ENCODE peak calls at places on chromosomes 1 and 21, in five cellular contexts. One of them, this sample, is unnamed.

GRCh38 chr1:20735581-20736111 is 3.1 kb upstream of the SH2D5 start:
- DNase-seq in stimulated activated CD4-positive, alpha-beta T cell treated with anti-CD3 and anti-CD28 coated beads, TNF-alpha, amount 100 ng/mL, for 4 hours: no peak
- DNase-seq in nephron progenitor cell: no peak
- DNase-seq in mucosa of descending colon: no peak
- DNase-seq in activated gamma-delta T cell treated with Interleukin-2 at 50 U/mL for 16 hours: no peak
- DNase-seq in this sample: no peak

GRCh38 chr1:8431028-8431427 is 113.1 kb downstream of the SLC45A1 start:
- DNase-seq in nephron progenitor cell: no peak
- DNase-seq in mucosa of descending colon: no peak
- DNase-seq in activated gamma-delta T cell treated with Interleukin-2 at 50 U/mL for 16 hours: peak; percentile 32
- DNase-seq in stimulated activated CD4-positive, alpha-beta T cell treated with anti-CD3 and anti-CD28 coated beads, TNF-alpha, amount 100 ng/mL, for 4 hours: no peak
- DNase-seq in this sample: no peak

GRCh38 chr1:35557118-35557610 is at the start of gene KIAA0319L:
- DNase-seq in nephron progenitor cell: peak; percentile 84
- DNase-seq in activated gamma-delta T cell treated with Interleukin-2 at 50 U/mL for 16 hours: no peak
- DNase-seq in mucosa of descending colon: peak; percentile 91
- DNase-seq in stimulated activated CD4-positive, alpha-beta T cell treated with anti-CD3 and anti-CD28 coated beads, TNF-alpha, amount 100 ng/mL, for 4 hours: no peak
- DNase-seq in this sample: peak; percentile 93

GRCh38 chr1:201145132-201145531 is 9.1 kb downstream of the TMEM9 start:
- DNase-seq in stimulated activated CD4-positive, alpha-beta T cell treated with anti-CD3 and anti-CD28 coated beads, TNF-alpha, amount 100 ng/mL, for 4 hours: no peak
- DNase-seq in nephron progenitor cell: no peak
- DNase-seq in mucosa of descending colon: no peak
- DNase-seq in activated gamma-delta T cell treated with Interleukin-2 at 50 U/mL for 16 hours: no peak
- DNase-seq in this sample: no peak

GRCh38 chr1:24641646-24642151 is 1.4 kb upstream of the SRRM1 start:
- DNase-seq in mucosa of descending colon: peak; percentile 40
- DNase-seq in stimulated activated CD4-positive, alpha-beta T cell treated with anti-CD3 and anti-CD28 coated beads, TNF-alpha, amount 100 ng/mL, for 4 hours: peak; percentile 17
- DNase-seq in activated gamma-delta T cell treated with Interleukin-2 at 50 U/mL for 16 hours: peak; percentile 6
- DNase-seq in nephron progenitor cell: peak; percentile 26
- DNase-seq in this sample: peak; percentile 47

GRCh38 chr1:246699095-246699735 is 25.0 kb upstream of the SCCPDH start:
- DNase-seq in stimulated activated CD4-positive, alpha-beta T cell treated with anti-CD3 and anti-CD28 coated beads, TNF-alpha, amount 100 ng/mL, for 4 hours: peak; percentile 54
- DNase-seq in activated gamma-delta T cell treated with Interleukin-2 at 50 U/mL for 16 hours: peak; percentile 71
- DNase-seq in nephron progenitor cell: peak; percentile 83
- DNase-seq in mucosa of descending colon: peak; percentile 92
- DNase-seq in this sample: peak; percentile 90

GRCh38 chr21:14952916-14953315 is 111.9 kb downstream of the NRIP1 start:
- DNase-seq in stimulated activated CD4-positive, alpha-beta T cell treated with anti-CD3 and anti-CD28 coated beads, TNF-alpha, amount 100 ng/mL, for 4 hours: no peak
- DNase-seq in mucosa of descending colon: no peak
- DNase-seq in activated gamma-delta T cell treated with Interleukin-2 at 50 U/mL for 16 hours: no peak
- DNase-seq in nephron progenitor cell: no peak
- DNase-seq in this sample: no peak

GRCh38 chr21:15293251-15293650 is 228.5 kb upstream of the NRIP1 start:
- DNase-seq in activated gamma-delta T cell treated with Interleukin-2 at 50 U/mL for 16 hours: no peak
- DNase-seq in stimulated activated CD4-positive, alpha-beta T cell treated with anti-CD3 and anti-CD28 coated beads, TNF-alpha, amount 100 ng/mL, for 4 hours: no peak
- DNase-seq in mucosa of descending colon: no peak
- DNase-seq in nephron progenitor cell: no peak
- DNase-seq in this sample: no peak

GRCh38 chr1:115710859-115711624 is 57.5 kb downstream of the CASQ2 start:
- DNase-seq in activated gamma-delta T cell treated with Interleukin-2 at 50 U/mL for 16 hours: no peak
- DNase-seq in mucosa of descending colon: no peak
- DNase-seq in nephron progenitor cell: no peak
- DNase-seq in stimulated activated CD4-positive, alpha-beta T cell treated with anti-CD3 and anti-CD28 coated beads, TNF-alpha, amount 100 ng/mL, for 4 hours: no peak
- DNase-seq in this sample: no peak

GRCh38 chr1:22139066-22139594 is 3.8 kb downstream of the WNT4 start:
- DNase-seq in stimulated activated CD4-positive, alpha-beta T cell treated with anti-CD3 and anti-CD28 coated beads, TNF-alpha, amount 100 ng/mL, for 4 hours: no peak
- DNase-seq in mucosa of descending colon: no peak
- DNase-seq in nephron progenitor cell: no peak
- DNase-seq in activated gamma-delta T cell treated with Interleukin-2 at 50 U/mL for 16 hours: no peak
- DNase-seq in this sample: no peak

GRCh38 chr1:200381256-200381980 is 28.4 kb downstream of the ZNF281 start:
- DNase-seq in nephron progenitor cell: no peak
- DNase-seq in stimulated activated CD4-positive, alpha-beta T cell treated with anti-CD3 and anti-CD28 coated beads, TNF-alpha, amount 100 ng/mL, for 4 hours: no peak
- DNase-seq in mucosa of descending colon: no peak
- DNase-seq in activated gamma-delta T cell treated with Interleukin-2 at 50 U/mL for 16 hours: no peak
- DNase-seq in this sample: no peak

GRCh38 chr1:51607676-51608075 is 9.2 kb upstream of the OSBPL9 start:
- DNase-seq in mucosa of descending colon: no peak
- DNase-seq in activated gamma-delta T cell treated with Interleukin-2 at 50 U/mL for 16 hours: no peak
- DNase-seq in nephron progenitor cell: no peak
- DNase-seq in stimulated activated CD4-positive, alpha-beta T cell treated with anti-CD3 and anti-CD28 coated beads, TNF-alpha, amount 100 ng/mL, for 4 hours: no peak
- DNase-seq in this sample: no peak

GRCh38 chr1:2238361-2239055 is 10.4 kb downstream of the SKI start:
- DNase-seq in stimulated activated CD4-positive, alpha-beta T cell treated with anti-CD3 and anti-CD28 coated beads, TNF-alpha, amount 100 ng/mL, for 4 hours: no peak
- DNase-seq in nephron progenitor cell: no peak
- DNase-seq in mucosa of descending colon: no peak
- DNase-seq in activated gamma-delta T cell treated with Interleukin-2 at 50 U/mL for 16 hours: no peak
- DNase-seq in this sample: no peak

GRCh38 chr1:212607206-212607923 is 1.2 kb upstream of the ATF3 start:
- DNase-seq in mucosa of descending colon: peak; percentile 50
- DNase-seq in stimulated activated CD4-positive, alpha-beta T cell treated with anti-CD3 and anti-CD28 coated beads, TNF-alpha, amount 100 ng/mL, for 4 hours: no peak
- DNase-seq in nephron progenitor cell: peak; percentile 28
- DNase-seq in activated gamma-delta T cell treated with Interleukin-2 at 50 U/mL for 16 hours: peak; percentile 10
- DNase-seq in this sample: peak; percentile 53

GRCh38 chr1:67844988-67845387 is 11.7 kb upstream of the GNG12 start:
- DNase-seq in stimulated activated CD4-positive, alpha-beta T cell treated with anti-CD3 and anti-CD28 coated beads, TNF-alpha, amount 100 ng/mL, for 4 hours: no peak
- DNase-seq in nephron progenitor cell: no peak
- DNase-seq in activated gamma-delta T cell treated with Interleukin-2 at 50 U/mL for 16 hours: no peak
- DNase-seq in mucosa of descending colon: no peak
- DNase-seq in this sample: no peak

GRCh38 chr1:230425252-230426061 is 675 bp downstream of the PGBD5 start:
- DNase-seq in mucosa of descending colon: no peak
- DNase-seq in activated gamma-delta T cell treated with Interleukin-2 at 50 U/mL for 16 hours: no peak
- DNase-seq in nephron progenitor cell: peak; percentile 42
- DNase-seq in stimulated activated CD4-positive, alpha-beta T cell treated with anti-CD3 and anti-CD28 coated beads, TNF-alpha, amount 100 ng/mL, for 4 hours: no peak
- DNase-seq in this sample: no peak

GRCh38 chr1:183178490-183178889 is 7.6 kb upstream of the LAMC2 start:
- DNase-seq in nephron progenitor cell: no peak
- DNase-seq in stimulated activated CD4-positive, alpha-beta T cell treated with anti-CD3 and anti-CD28 coated beads, TNF-alpha, amount 100 ng/mL, for 4 hours: no peak
- DNase-seq in mucosa of descending colon: no peak
- DNase-seq in activated gamma-delta T cell treated with Interleukin-2 at 50 U/mL for 16 hours: no peak
- DNase-seq in this sample: no peak

GRCh38 chr1:233193741-233194140 is 101.8 kb downstream of the PCNX2 start:
- DNase-seq in nephron progenitor cell: no peak
- DNase-seq in activated gamma-delta T cell treated with Interleukin-2 at 50 U/mL for 16 hours: no peak
- DNase-seq in mucosa of descending colon: no peak
- DNase-seq in stimulated activated CD4-positive, alpha-beta T cell treated with anti-CD3 and anti-CD28 coated beads, TNF-alpha, amount 100 ng/mL, for 4 hours: no peak
- DNase-seq in this sample: no peak

GRCh38 chr1:181366910-181367309 is 116.4 kb upstream of the CACNA1E start:
- DNase-seq in activated gamma-delta T cell treated with Interleukin-2 at 50 U/mL for 16 hours: no peak
- DNase-seq in nephron progenitor cell: no peak
- DNase-seq in stimulated activated CD4-positive, alpha-beta T cell treated with anti-CD3 and anti-CD28 coated beads, TNF-alpha, amount 100 ng/mL, for 4 hours: no peak
- DNase-seq in mucosa of descending colon: no peak
- DNase-seq in this sample: no peak

GRCh38 chr1:224815647-224816046 is 113.8 kb upstream of the DNAH14 start:
- DNase-seq in mucosa of descending colon: no peak
- DNase-seq in activated gamma-delta T cell treated with Interleukin-2 at 50 U/mL for 16 hours: no peak
- DNase-seq in stimulated activated CD4-positive, alpha-beta T cell treated with anti-CD3 and anti-CD28 coated beads, TNF-alpha, amount 100 ng/mL, for 4 hours: no peak
- DNase-seq in nephron progenitor cell: no peak
- DNase-seq in this sample: no peak

GRCh38 chr1:201895913-201896807 is 7.5 kb downstream of the SHISA4 start:
- DNase-seq in nephron progenitor cell: peak; percentile 94
- DNase-seq in stimulated activated CD4-positive, alpha-beta T cell treated with anti-CD3 and anti-CD28 coated beads, TNF-alpha, amount 100 ng/mL, for 4 hours: peak; percentile 65
- DNase-seq in mucosa of descending colon: peak; percentile 93
- DNase-seq in activated gamma-delta T cell treated with Interleukin-2 at 50 U/mL for 16 hours: peak; percentile 76
- DNase-seq in this sample: peak; percentile 91

GRCh38 chr21:42047821-42048613 is 23.1 kb upstream of the UMODL1 start:
- DNase-seq in activated gamma-delta T cell treated with Interleukin-2 at 50 U/mL for 16 hours: no peak
- DNase-seq in nephron progenitor cell: no peak
- DNase-seq in stimulated activated CD4-positive, alpha-beta T cell treated with anti-CD3 and anti-CD28 coated beads, TNF-alpha, amount 100 ng/mL, for 4 hours: no peak
- DNase-seq in mucosa of descending colon: no peak
- DNase-seq in this sample: no peak

GRCh38 chr1:151537112-151537511 is 3.0 kb upstream of the TUFT1 start:
- DNase-seq in nephron progenitor cell: no peak
- DNase-seq in mucosa of descending colon: no peak
- DNase-seq in stimulated activated CD4-positive, alpha-beta T cell treated with anti-CD3 and anti-CD28 coated beads, TNF-alpha, amount 100 ng/mL, for 4 hours: no peak
- DNase-seq in activated gamma-delta T cell treated with Interleukin-2 at 50 U/mL for 16 hours: no peak
- DNase-seq in this sample: no peak

GRCh38 chr21:36783612-36784383 is 84.9 kb downstream of the SIM2 start:
- DNase-seq in stimulated activated CD4-positive, alpha-beta T cell treated with anti-CD3 and anti-CD28 coated beads, TNF-alpha, amount 100 ng/mL, for 4 hours: no peak
- DNase-seq in nephron progenitor cell: no peak
- DNase-seq in activated gamma-delta T cell treated with Interleukin-2 at 50 U/mL for 16 hours: no peak
- DNase-seq in mucosa of descending colon: no peak
- DNase-seq in this sample: no peak

GRCh38 chr1:211135342-211135950 is 1.5 kb upstream of the KCNH1 start:
- DNase-seq in activated gamma-delta T cell treated with Interleukin-2 at 50 U/mL for 16 hours: no peak
- DNase-seq in nephron progenitor cell: no peak
- DNase-seq in stimulated activated CD4-positive, alpha-beta T cell treated with anti-CD3 and anti-CD28 coated beads, TNF-alpha, amount 100 ng/mL, for 4 hours: no peak
- DNase-seq in mucosa of descending colon: no peak
- DNase-seq in this sample: peak; percentile 32

GRCh38 chr1:32138965-32139364 is 31.1 kb downstream of the KPNA6 start:
- DNase-seq in nephron progenitor cell: no peak
- DNase-seq in activated gamma-delta T cell treated with Interleukin-2 at 50 U/mL for 16 hours: no peak
- DNase-seq in stimulated activated CD4-positive, alpha-beta T cell treated with anti-CD3 and anti-CD28 coated beads, TNF-alpha, amount 100 ng/mL, for 4 hours: no peak
- DNase-seq in mucosa of descending colon: no peak
- DNase-seq in this sample: no peak

GRCh38 chr1:39292401-39292800 is 87.9 kb downstream of the MACF1 start:
- DNase-seq in nephron progenitor cell: no peak
- DNase-seq in stimulated activated CD4-positive, alpha-beta T cell treated with anti-CD3 and anti-CD28 coated beads, TNF-alpha, amount 100 ng/mL, for 4 hours: no peak
- DNase-seq in mucosa of descending colon: no peak
- DNase-seq in activated gamma-delta T cell treated with Interleukin-2 at 50 U/mL for 16 hours: no peak
- DNase-seq in this sample: no peak

GRCh38 chr21:31162827-31163226 is 124.6 kb upstream of the KRTAP19-8 start:
- DNase-seq in mucosa of descending colon: no peak
- DNase-seq in stimulated activated CD4-positive, alpha-beta T cell treated with anti-CD3 and anti-CD28 coated beads, TNF-alpha, amount 100 ng/mL, for 4 hours: no peak
- DNase-seq in nephron progenitor cell: no peak
- DNase-seq in activated gamma-delta T cell treated with Interleukin-2 at 50 U/mL for 16 hours: no peak
- DNase-seq in this sample: no peak

GRCh38 chr1:177171536-177172123 is 872 bp downstream of the BRINP2 start:
- DNase-seq in activated gamma-delta T cell treated with Interleukin-2 at 50 U/mL for 16 hours: no peak
- DNase-seq in stimulated activated CD4-positive, alpha-beta T cell treated with anti-CD3 and anti-CD28 coated beads, TNF-alpha, amount 100 ng/mL, for 4 hours: no peak
- DNase-seq in mucosa of descending colon: no peak
- DNase-seq in nephron progenitor cell: no peak
- DNase-seq in this sample: no peak

GRCh38 chr1:48917901-48918603 is 141.4 kb upstream of the BEND5 start:
- DNase-seq in nephron progenitor cell: no peak
- DNase-seq in mucosa of descending colon: no peak
- DNase-seq in stimulated activated CD4-positive, alpha-beta T cell treated with anti-CD3 and anti-CD28 coated beads, TNF-alpha, amount 100 ng/mL, for 4 hours: no peak
- DNase-seq in activated gamma-delta T cell treated with Interleukin-2 at 50 U/mL for 16 hours: no peak
- DNase-seq in this sample: no peak

GRCh38 chr1:18926315-18927081 is 24.1 kb upstream of the ALDH4A1 start:
- DNase-seq in activated gamma-delta T cell treated with Interleukin-2 at 50 U/mL for 16 hours: peak; percentile 86
- DNase-seq in stimulated activated CD4-positive, alpha-beta T cell treated with anti-CD3 and anti-CD28 coated beads, TNF-alpha, amount 100 ng/mL, for 4 hours: peak; percentile 63
- DNase-seq in mucosa of descending colon: peak; percentile 56
- DNase-seq in nephron progenitor cell: no peak
- DNase-seq in this sample: peak; percentile 94

GRCh38 chr1:54125671-54126070 is 27.1 kb downstream of the CDCP2 start:
- DNase-seq in mucosa of descending colon: peak; percentile 44
- DNase-seq in activated gamma-delta T cell treated with Interleukin-2 at 50 U/mL for 16 hours: no peak
- DNase-seq in nephron progenitor cell: no peak
- DNase-seq in stimulated activated CD4-positive, alpha-beta T cell treated with anti-CD3 and anti-CD28 coated beads, TNF-alpha, amount 100 ng/mL, for 4 hours: no peak
- DNase-seq in this sample: no peak

GRCh38 chr1:192580351-192580962 is 4.9 kb downstream of the RGS1 start:
- DNase-seq in stimulated activated CD4-positive, alpha-beta T cell treated with anti-CD3 and anti-CD28 coated beads, TNF-alpha, amount 100 ng/mL, for 4 hours: no peak
- DNase-seq in nephron progenitor cell: no peak
- DNase-seq in mucosa of descending colon: peak; percentile 53
- DNase-seq in activated gamma-delta T cell treated with Interleukin-2 at 50 U/mL for 16 hours: peak; percentile 5
- DNase-seq in this sample: no peak

This sample was measured in GM13976.